ENCODE peak calls at places on chromosomes 1 and 21, in five cellular contexts. Z is HFF-Myc, V is K562, L is left lung, H is A549. U is an unnamed sample.

GRCh38 chr21:35614412-35614901 is 445.9 kb downstream of the SETD4 start:
- DNase-seq in Z (no peak), V (peak), L (no peak), H (no peak), U (no peak)

GRCh38 chr21:36171327-36171726 is 14.7 kb downstream of the DOP1B start:
- DNase-seq in Z (no peak), V (no peak), L (no peak), H (no peak), U (no peak)

GRCh38 chr1:116763787-116764465 is 9.7 kb downstream of the CD2 start:
- DNase-seq in Z (no peak), V (peak), L (no peak), H (peak), U (no peak)

GRCh38 chr1:80896957-80897356 is 903.8 kb upstream of the ADGRL2 start:
- DNase-seq in Z (no peak), V (no peak), L (no peak), H (no peak), U (no peak)

GRCh38 chr1:5519366-5520135 is 472.7 kb downstream of the NPHP4 start:
- DNase-seq in Z (no peak), V (no peak), L (no peak), H (no peak), U (no peak)

GRCh38 chr1:160837558-160838205 is 25.0 kb downstream of the CD244 start:
- DNase-seq in Z (no peak), V (peak), L (peak), H (no peak), U (no peak)

GRCh38 chr1:1212780-1213152 is 1.2 kb downstream of the TNFRSF4 start:
- DNase-seq in Z (no peak), V (no peak), L (no peak), H (no peak), U (no peak)

GRCh38 chr1:186662752-186663151 is 17.5 kb downstream of the PTGS2 start:
- DNase-seq in Z (no peak), V (no peak), L (no peak), H (no peak), U (no peak)

GRCh38 chr1:164440222-164440621 is 118.8 kb upstream of the PBX1 start:
- DNase-seq in Z (no peak), V (no peak), L (no peak), H (peak), U (no peak)

GRCh38 chr1:152622803-152623202 is at the start of gene LCE3A:
- DNase-seq in Z (no peak), V (no peak), L (no peak), H (no peak), U (no peak)

GRCh38 chr1:67460648-67461500 is 30.7 kb upstream of the SERBP1 start:
- DNase-seq in Z (no peak), V (no peak), L (no peak), H (no peak), U (no peak)

GRCh38 chr1:241998412-241998921 is 431 bp downstream of the MAP1LC3C start:
- DNase-seq in Z (no peak), V (peak), L (peak), H (peak), U (no peak)

GRCh38 chr1:36321119-36321951 is 2.1 kb downstream of the EVA1B start:
- DNase-seq in Z (peak), V (peak), L (peak), H (no peak), U (no peak)

GRCh38 chr21:42299324-42300044 is 15.7 kb downstream of the TFF3 start:
- DNase-seq in Z (no peak), V (no peak), L (no peak), H (no peak), U (no peak)

GRCh38 chr1:8815582-8816285 is 1.7 kb downstream of the RERE start:
- DNase-seq in Z (no peak), V (peak), L (no peak), H (no peak), U (no peak)

GRCh38 chr1:63917571-63918394 is 144.0 kb downstream of the ROR1 start:
- DNase-seq in Z (no peak), V (peak), L (no peak), H (no peak), U (no peak)

GRCh38 chr1:225777058-225777582 is 506 bp upstream of the SRP9 start:
- DNase-seq in Z (no peak), V (no peak), L (no peak), H (no peak), U (no peak)

GRCh38 chr1:99170516-99170915 is 93.8 kb upstream of the PLPPR4 start:
- DNase-seq in Z (no peak), V (no peak), L (no peak), H (peak), U (no peak)

DNA sequence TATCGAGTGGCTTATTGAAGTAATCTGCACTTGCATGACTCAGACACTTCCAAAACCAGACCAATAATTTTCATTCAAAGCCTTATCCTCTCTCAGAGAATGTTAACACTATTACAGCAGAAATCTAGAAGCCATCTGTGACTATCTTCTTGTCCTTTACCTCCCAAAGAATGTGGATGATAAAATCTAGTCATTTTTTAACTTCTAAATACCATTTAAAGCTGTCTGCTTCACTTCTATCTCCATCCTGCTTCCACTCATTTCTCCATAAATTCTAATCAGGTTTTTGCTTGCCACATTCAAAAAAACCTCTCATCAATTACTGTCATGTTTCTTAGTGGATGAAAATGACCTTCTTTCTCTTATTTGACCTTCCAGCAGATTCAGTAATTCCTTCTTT is 1999.5 kb downstream of the MRPL39 start:
- DNase-seq in Z (no peak), V (no peak), L (no peak), H (no peak), U (no peak)
- TF ChIP-seq CTCF in Z (no peak), V (no peak), L (no peak), H (no peak), U (no peak)

GRCh38 chr1:101238681-101239094 is 1.9 kb downstream of the S1PR1 start:
- DNase-seq in Z (peak), V (peak), L (peak), H (peak), U (peak)
- TF ChIP-seq CTCF in Z (peak), V (peak), L (peak), H (peak), U (peak)

GRCh38 chr1:162372159-162373071 is 4.2 kb downstream of the SPATA46 start:
- DNase-seq in Z (no peak), V (peak), L (no peak), H (no peak), U (no peak)

GRCh38 chr1:162371611-162372010 is 5.0 kb downstream of the SPATA46 start:
- DNase-seq in Z (no peak), V (no peak), L (no peak), H (no peak), U (no peak)

GRCh38 chr1:162374406-162374805 is 2.2 kb downstream of the SPATA46 start:
- DNase-seq in Z (no peak), V (no peak), L (no peak), H (no peak), U (no peak)

GRCh38 chr1:162373072-162373427 is 3.6 kb downstream of the SPATA46 start:
- DNase-seq in Z (no peak), V (no peak), L (no peak), H (no peak), U (no peak)

DNA sequence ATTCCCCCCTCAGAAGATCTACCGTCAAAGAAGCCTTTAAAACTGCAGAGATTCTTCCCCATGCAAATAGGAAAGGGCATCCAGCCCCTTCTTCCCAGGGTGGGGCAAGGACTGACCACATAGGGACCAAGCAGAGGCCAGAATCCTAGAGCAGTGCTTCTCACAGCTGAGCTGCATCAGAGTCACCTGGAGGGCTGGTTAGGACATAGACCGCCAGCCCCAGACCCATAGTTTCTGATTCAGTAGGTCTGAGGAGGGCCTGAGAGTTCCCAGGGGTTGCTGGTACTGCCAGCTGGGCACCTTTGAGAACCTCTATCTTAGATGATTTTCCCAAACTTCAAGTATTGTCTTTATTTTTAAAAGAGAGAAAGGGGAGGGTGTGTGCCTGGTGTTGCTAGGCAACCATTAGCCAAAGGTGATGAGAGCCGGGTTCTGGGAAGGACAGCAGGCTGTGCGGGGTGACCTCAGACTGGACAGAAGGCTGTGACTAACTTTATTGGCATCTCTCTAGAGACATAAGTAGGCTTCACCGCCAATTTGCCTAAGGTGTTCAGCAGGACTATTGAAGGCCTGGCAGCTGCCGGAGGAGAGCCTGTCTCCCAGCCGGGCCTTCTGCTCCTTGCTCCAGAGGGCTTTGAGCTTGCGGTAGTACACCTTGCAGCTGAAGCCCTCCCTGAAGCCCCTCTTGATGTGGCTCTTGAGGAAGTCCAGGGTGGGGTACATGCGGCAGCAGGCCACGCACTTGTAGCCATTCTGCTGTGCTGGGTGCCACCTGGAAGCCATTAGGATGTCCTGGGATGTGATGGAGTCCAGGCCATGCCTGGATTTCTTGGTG is 2.9 kb downstream of the SPATA46 start:
- DNase-seq in Z (no peak), V (peak), L (peak), H (peak), U (no peak)
- TF ChIP-seq CTCF in Z (no peak), V (no peak), L (no peak), H (no peak), U (no peak)

GRCh38 chr1:150971583-150972416 is 2.8 kb downstream of the CERS2 start:
- DNase-seq in Z (no peak), V (peak), L (peak), H (no peak), U (no peak)
- TF ChIP-seq CTCF in Z (no peak), V (peak), L (no peak), H (no peak), U (no peak)

U was measured in prostate gland.